ENCODE peak calls at places on chromosomes 5 and 9, in four cellular contexts. W is NCI-H460, M is mesendoderm, S is brain microvascular endothelial cell. U is an unnamed sample.

GRCh38 chr9:93132946-93133640 is 958 bp downstream of the NINJ1 start:
- DNase-seq in W (no peak), M (peak; percentile 72), S (no peak), U (peak; percentile 69)

GRCh38 chr5:34762321-34762871 is 76.6 kb upstream of the TTC23L start:
- DNase-seq in W (no peak), M (no peak), S (no peak), U (no peak)

GRCh38 chr9:88533951-88534455 is 975 bp upstream of the NXNL2 start:
- DNase-seq in W (no peak), M (peak; percentile 69), S (no peak), U (peak; percentile 86)

GRCh38 chr9:407255-407654 is 192.6 kb downstream of the DOCK8 start:
- DNase-seq in W (no peak), M (peak; percentile 82), S (no peak), U (no peak)

GRCh38 chr5:79518718-79519117 is 4.8 kb upstream of the HOMER1 start:
- DNase-seq in W (no peak), M (peak; percentile 35), S (no peak), U (no peak)

GRCh38 chr5:44641820-44642219 is 166.9 kb upstream of the MRPS30 start:
- DNase-seq in W (no peak), M (no peak), S (no peak), U (no peak)

GRCh38 chr9:100455470-100455869 is 17.5 kb upstream of the TMEFF1 start:
- DNase-seq in W (peak; percentile 55), M (no peak), S (no peak), U (no peak)

GRCh38 chr5:100464418-100464817 is 70.8 kb upstream of the FAM174A start:
- DNase-seq in W (peak; percentile 66), M (no peak), S (peak; percentile 81), U (no peak)

GRCh38 chr5:6163913-6164312 is 214.4 kb downstream of the MED10 start:
- DNase-seq in W (no peak), M (no peak), S (no peak), U (no peak)

GRCh38 chr9:83706703-83707517 is 848 bp downstream of the UBQLN1 start:
- DNase-seq in W (no peak), M (peak; percentile 90), S (peak; percentile 17), U (peak; percentile 89)